ENCODE peak calls at places on chromosome 10, in four cellular contexts. L is HCT116, K is K562, U is HepG2. E is an unnamed sample.

GRCh38 chr10:132427071-132427771 is 30.2 kb downstream of the PWWP2B start:
- DNase-seq in L (no peak), K (no peak), U (no peak), E (no peak)

GRCh38 chr10:56593120-56593519 is 232.1 kb upstream of the ZWINT start:
- DNase-seq in L (no peak), K (no peak), U (no peak), E (no peak)

GRCh38 chr10:16690417-16690816 is 126.8 kb downstream of the RSU1 start:
- DNase-seq in L (no peak), K (no peak), U (no peak), E (no peak)

GRCh38 chr10:86233131-86233530 is 133.5 kb downstream of the GRID1 start:
- DNase-seq in L (no peak), K (no peak), U (no peak), E (no peak)

GRCh38 chr10:132883391-132883881 is 58.9 kb downstream of the CFAP46 start:
- DNase-seq in L (no peak), K (no peak), U (no peak), E (no peak)

GRCh38 chr10:8393531-8393930 is 339.0 kb downstream of the GATA3 start:
- DNase-seq in L (no peak), K (no peak), U (no peak), E (no peak)

GRCh38 chr10:1638889-1639418 is 98.4 kb downstream of the ADARB2 start:
- DNase-seq in L (no peak), K (no peak), U (no peak), E (no peak)

GRCh38 chr10:43809211-43809930 is 160.7 kb upstream of the ZNF32 start:
- DNase-seq in L (no peak), K (no peak), U (no peak), E (no peak)

GRCh38 chr10:125531470-125531869 is 151.5 kb downstream of the TEX36 start:
- DNase-seq in L (no peak), K (no peak), U (no peak), E (no peak)

GRCh38 chr10:61164458-61165160 is 220.6 kb upstream of the RHOBTB1 start:
- DNase-seq in L (no peak), K (no peak), U (peak; percentile 12), E (no peak)

GRCh38 chr10:25959540-25960232 is 25.7 kb downstream of the MYO3A start:
- DNase-seq in L (no peak), K (no peak), U (no peak), E (no peak)

GRCh38 chr10:6579904-6580278 is at the start of gene PRKCQ:
- DNase-seq in L (no peak), K (no peak), U (no peak), E (no peak)

GRCh38 chr10:84499846-84500245 is 171.5 kb downstream of the CCSER2 start:
- DNase-seq in L (no peak), K (no peak), U (no peak), E (no peak)

GRCh38 chr10:64507869-64508609 is 986.8 kb downstream of the REEP3 start:
- DNase-seq in L (no peak), K (peak; percentile 30), U (no peak), E (no peak)

DNA sequence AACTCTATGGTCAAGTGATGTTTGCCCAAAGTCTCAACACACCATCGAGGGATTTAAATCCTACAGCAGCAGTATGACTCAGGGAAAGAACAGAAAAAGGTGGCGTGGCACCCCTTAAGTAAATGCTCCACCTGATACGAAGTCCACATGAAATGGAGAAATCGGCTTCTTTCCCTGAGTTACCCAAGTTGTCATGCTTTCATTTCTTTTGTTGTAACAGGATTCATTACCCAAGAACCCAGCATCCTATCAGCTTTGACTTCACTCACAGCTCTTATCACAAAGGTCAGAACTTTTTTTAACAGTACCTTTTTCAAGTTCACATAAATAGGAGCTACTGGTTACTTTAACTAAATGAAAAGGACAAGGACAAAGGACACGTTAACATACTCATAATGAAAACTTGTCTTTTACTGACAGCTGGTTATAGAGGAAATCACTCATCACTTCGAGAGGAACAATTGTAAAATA is 219.8 kb upstream of the FRMD4A start:
- DNase-seq in L (no peak), K (no peak), U (peak; percentile 98), E (no peak)
- TF ChIP-seq REST in L (no peak), K (no peak), U (no peak), E (no peak)

DNA sequence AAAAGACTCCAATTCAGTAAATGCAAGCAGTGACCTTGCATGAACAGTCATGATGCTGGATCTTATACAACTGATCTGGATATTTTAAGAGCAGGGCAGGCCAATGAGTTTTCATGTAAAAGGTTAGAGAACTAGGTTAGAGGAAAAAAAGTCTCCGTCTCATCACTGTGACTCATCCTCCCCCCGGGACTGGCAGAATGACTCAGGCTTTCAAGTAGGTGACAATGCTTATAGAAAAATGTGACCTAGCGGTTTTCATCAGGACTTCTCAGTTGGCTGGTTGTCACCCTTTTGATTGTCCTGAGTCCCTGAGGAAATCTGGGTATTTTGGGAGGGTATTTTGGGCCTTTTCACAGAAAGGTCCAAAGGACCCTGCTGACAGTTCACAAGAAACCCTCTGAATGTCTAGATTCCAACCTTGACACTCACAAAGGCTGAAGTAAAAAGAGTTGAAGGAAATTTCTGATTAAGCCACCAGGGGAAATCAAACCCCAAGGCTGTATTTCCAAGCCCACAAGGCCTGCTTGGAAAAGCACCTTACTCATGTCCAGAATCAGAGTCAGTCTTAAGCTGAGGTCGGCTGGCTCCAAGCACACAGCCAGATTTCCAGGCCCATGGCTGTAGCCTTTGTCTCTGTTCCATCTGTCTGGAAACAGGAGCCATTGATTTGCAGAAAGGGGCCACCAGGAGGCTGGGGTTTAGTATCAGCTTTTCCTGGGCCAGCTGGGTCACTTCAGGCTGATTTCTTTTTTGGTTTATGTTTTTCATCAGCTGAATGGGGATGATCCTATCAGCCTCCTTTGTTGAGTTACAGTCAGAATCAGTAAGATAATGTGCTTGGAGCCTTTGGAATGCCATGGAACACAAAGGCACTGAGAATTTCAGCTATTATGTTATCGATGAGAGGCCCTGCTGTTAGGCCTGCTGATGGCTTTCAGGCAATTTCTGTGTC is 226.4 kb upstream of the HABP2 start:
- DNase-seq in L (peak; percentile 88), K (peak; percentile 47), U (peak; percentile 29), E (peak; percentile 47)
- H3K27ac ChIP-seq in L (peak overlapping the region; percentile 30), K (no peak overlapping the region), U (no peak overlapping the region), E (no peak overlapping the region)

GRCh38 chr10:34727595-34728033 is 87.5 kb downstream of the PARD3 start:
- DNase-seq in L (no peak), K (no peak), U (peak; percentile 75), E (no peak)
- TF ChIP-seq TCF7L2 in L (no peak), K (no peak), U (no peak), E (no peak)

GRCh38 chr10:5373321-5373720 is 8.6 kb downstream of the UCN3 start:
- DNase-seq in L (no peak), K (no peak), U (no peak), E (no peak)

GRCh38 chr10:5370493-5371317 is 5.9 kb downstream of the UCN3 start:
- DNase-seq in L (no peak), K (no peak), U (no peak), E (no peak)

GRCh38 chr10:5381187-5381586 is 16.4 kb downstream of the UCN3 start:
- DNase-seq in L (no peak), K (no peak), U (no peak), E (no peak)

GRCh38 chr10:5373891-5374611 is 9.3 kb downstream of the UCN3 start:
- DNase-seq in L (no peak), K (no peak), U (peak; percentile 9), E (no peak)

DNA sequence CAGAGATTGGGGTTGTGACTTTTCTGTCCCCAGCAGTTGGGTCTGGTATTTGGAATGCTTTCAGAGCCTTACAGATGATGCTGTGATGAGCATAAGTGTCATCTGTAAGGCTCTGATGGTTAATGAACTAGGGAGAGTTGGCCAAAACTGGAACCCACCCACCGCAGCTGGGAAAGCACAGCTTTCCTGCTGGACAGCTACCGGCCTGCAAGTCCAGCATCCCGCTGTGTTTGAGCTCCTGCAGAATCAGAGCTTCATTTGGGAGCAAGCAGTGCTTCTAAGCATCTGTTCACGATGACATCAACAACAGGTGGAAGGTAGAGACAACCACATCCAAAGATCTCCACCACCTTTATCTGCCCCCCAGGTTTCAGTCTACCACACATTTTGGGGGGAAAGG is 11.7 kb downstream of the UCN3 start:
- DNase-seq in L (no peak), K (no peak), U (no peak), E (no peak)
- TF ChIP-seq REST in L (no peak), K (no peak), U (peak; percentile 31), E (peak; percentile 47)

GRCh38 chr10:24344279-24344678 is 135.3 kb downstream of the KIAA1217 start:
- DNase-seq in L (no peak), K (no peak), U (peak; percentile 4), E (no peak)
- H3K27ac ChIP-seq in L (no peak overlapping the region), K (no peak overlapping the region), U (no peak overlapping the region), E (peak overlapping the region; percentile 35)

GRCh38 chr10:51711519-51711891 is 12.1 kb upstream of the CSTF2T start:
- DNase-seq in L (no peak), K (no peak), U (no peak), E (no peak)
- TF ChIP-seq TCF7L2 in L (no peak), K (no peak), U (no peak), E (no peak)

GRCh38 chr10:94680544-94680943 is 3.0 kb upstream of the CYP2C18 start:
- DNase-seq in L (no peak), K (no peak), U (peak; percentile 87), E (no peak)
- TF ChIP-seq REST in L (no peak), K (no peak), U (no peak), E (no peak)

DNA sequence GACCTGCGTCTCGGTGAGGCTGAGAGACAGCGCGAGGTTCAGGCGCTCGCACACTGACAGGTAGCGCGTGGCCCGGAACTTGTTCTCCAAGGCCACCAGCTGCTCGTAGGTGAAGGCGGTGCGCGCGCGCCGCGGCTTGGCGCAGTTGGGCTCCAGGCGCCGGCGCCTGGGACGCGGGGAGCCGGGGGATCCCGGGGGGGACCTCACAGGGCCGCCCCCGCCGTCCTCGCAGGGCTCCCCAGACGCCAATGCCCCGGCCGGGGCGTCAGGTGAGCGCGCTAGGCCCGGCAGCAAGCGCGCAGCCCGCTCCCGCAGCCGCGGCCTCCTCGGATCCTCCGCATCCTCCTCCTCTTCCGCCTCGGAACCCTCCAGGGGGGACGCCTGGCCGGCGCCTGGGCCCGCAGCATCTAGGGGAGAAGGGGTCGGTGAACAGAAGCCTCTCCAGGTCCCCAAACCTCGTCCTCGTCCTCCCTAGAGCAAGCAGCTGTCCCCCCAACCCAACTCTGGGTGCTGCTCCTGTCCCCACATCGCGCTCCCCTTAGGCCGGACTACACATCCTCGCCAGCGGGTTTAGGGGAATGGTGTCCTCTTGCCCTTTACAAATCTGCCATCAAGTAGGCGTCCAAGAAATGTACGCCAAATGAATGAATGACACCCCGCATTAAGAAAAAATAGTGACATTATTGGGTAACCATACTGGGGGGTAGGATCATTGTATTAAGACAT is 1.9 kb downstream of the NKX1-2 start:
- DNase-seq in L (no peak), K (no peak), U (no peak), E (no peak)
- H3K27ac ChIP-seq in L (no peak overlapping the region), K (no peak overlapping the region), U (no peak overlapping the region), E (no peak overlapping the region)